ENCODE peak calls at places on chromosomes 12 and 14, in six cellular contexts. V is heart right ventricle; T is activated naive CD4-positive, alpha-beta T cell treated with anti-CD3 and anti-CD28 coated beads, Interleukin-2, amount 50 U/mL, for 16 hours; D is NCI-H146; F is CD4-positive, CD25-positive, alpha-beta regulatory T cell; P is stimulated activated CD4-positive, alpha-beta T cell treated with anti-CD3 and anti-CD28 coated beads, Interleukin-15, amount 100 ng/mL, for 1 hour. G is an unnamed sample.

GRCh38 chr14:96277890-96278289 is 21.9 kb downstream of the BDKRB1 start:
- DNase-seq in V (no peak), T (no peak), D (no peak), F (no peak), P (no peak), G (no peak)

GRCh38 chr12:19110541-19110940 is 19.0 kb upstream of the PLEKHA5 start:
- DNase-seq in V (no peak), T (no peak), D (no peak), F (no peak), P (no peak), G (no peak)

GRCh38 chr12:5439788-5440300 is 7.9 kb downstream of the NTF3 start:
- DNase-seq in V (no peak), T (no peak), D (no peak), F (no peak), P (no peak), G (no peak)

GRCh38 chr14:74380845-74381244 is 32.6 kb downstream of the VRTN start:
- DNase-seq in V (no peak), T (no peak), D (no peak), F (no peak), P (no peak), G (no peak)

GRCh38 chr12:107844312-107844921 is 69.9 kb downstream of the ASCL4 start:
- DNase-seq in V (no peak), T (no peak), D (peak), F (no peak), P (no peak), G (no peak)

GRCh38 chr12:106247731-106248176 is at the start of gene CKAP4:
- DNase-seq in V (peak), T (peak), D (peak), F (peak), P (no peak), G (peak)

GRCh38 chr12:26821212-26821701 is 11.7 kb downstream of the ITPR2 start:
- DNase-seq in V (no peak), T (no peak), D (no peak), F (no peak), P (no peak), G (no peak)

GRCh38 chr14:35878272-35879140 is 52.4 kb downstream of the BRMS1L start:
- DNase-seq in V (no peak), T (no peak), D (no peak), F (no peak), P (no peak), G (no peak)

GRCh38 chr12:112848972-112849371 is 57.4 kb downstream of the RPH3A start:
- DNase-seq in V (no peak), T (no peak), D (peak), F (no peak), P (no peak), G (no peak)

GRCh38 chr12:9039397-9039977 is 50.1 kb downstream of the KLRG1 start:
- DNase-seq in V (no peak), T (no peak), D (peak), F (peak), P (no peak), G (peak)

GRCh38 chr14:57871487-57872080 is 5.7 kb upstream of the SLC35F4 start:
- DNase-seq in V (no peak), T (no peak), D (no peak), F (no peak), P (no peak), G (no peak)

GRCh38 chr14:21913759-21914158 is 240.1 kb upstream of the OR4E1 start:
- DNase-seq in V (no peak), T (peak), D (peak), F (peak), P (peak), G (no peak)

GRCh38 chr12:25155031-25155576 is 39.9 kb downstream of the DNAI7 start:
- DNase-seq in V (no peak), T (no peak), D (peak), F (no peak), P (no peak), G (no peak)

GRCh38 chr12:77229640-77230442 is 164.5 kb upstream of the E2F7 start:
- DNase-seq in V (no peak), T (no peak), D (no peak), F (no peak), P (no peak), G (no peak)

G was measured in D721Med.